ENCODE peak calls at places on chromosomes 1 and 21, in ten cellular contexts. C is A549; Y is fibroblast of mammary gland; V is hepatocyte; B is GM23338; E is spleen; Z is lower lobe of right lung; A is thoracic aorta; K is cardiac muscle cell; S is CD8-positive, alpha-beta T cell. I is an unnamed sample.

GRCh38 chr1:34655206-34655909 is 99.5 kb upstream of the GJB5 start:
- DNase-seq in C (no peak), Y (no peak), V (no peak), B (no peak), E (no peak), Z (no peak), A (no peak), K (no peak), S (no peak), I (no peak)

GRCh38 chr1:164452549-164452948 is 106.4 kb upstream of the PBX1 start:
- DNase-seq in C (no peak), Y (no peak), V (no peak), B (no peak), E (no peak), Z (no peak), A (no peak), K (no peak), S (no peak), I (no peak)

GRCh38 chr1:211752951-211753486 is 77.5 kb downstream of the LPGAT1 start:
- DNase-seq in C (no peak), Y (no peak), V (no peak), B (peak), E (no peak), Z (no peak), A (no peak), K (no peak), S (no peak), I (no peak)

GRCh38 chr21:43854773-43855633 is 10.0 kb upstream of the AGPAT3 start:
- DNase-seq in C (no peak), Y (no peak), V (peak), B (no peak), E (peak), Z (peak), A (no peak), K (peak), S (no peak), I (no peak)

GRCh38 chr21:14913576-14914146 is 151.1 kb downstream of the NRIP1 start:
- DNase-seq in C (no peak), Y (no peak), V (no peak), B (no peak), E (no peak), Z (no peak), A (no peak), K (no peak), S (no peak), I (no peak)

GRCh38 chr1:202571719-202572339 is 138.4 kb downstream of the SYT2 start:
- DNase-seq in C (peak), Y (peak), V (peak), B (peak), E (no peak), Z (no peak), A (no peak), K (peak), S (no peak), I (no peak)

GRCh38 chr1:90402893-90403849 is 313.9 kb downstream of the BARHL2 start:
- DNase-seq in C (peak), Y (peak), V (peak), B (peak), E (no peak), Z (no peak), A (no peak), K (peak), S (no peak), I (no peak)

GRCh38 chr1:205256956-205257615 is 29.3 kb downstream of the TMCC2 start:
- DNase-seq in C (no peak), Y (no peak), V (no peak), B (no peak), E (no peak), Z (no peak), A (no peak), K (no peak), S (no peak), I (no peak)

GRCh38 chr1:203462878-203463277 is 12.7 kb upstream of the PRELP start:
- DNase-seq in C (no peak), Y (peak), V (no peak), B (no peak), E (no peak), Z (peak), A (peak), K (no peak), S (no peak), I (no peak)

GRCh38 chr1:47804127-47804526 is 193.1 kb downstream of the TRABD2B start:
- DNase-seq in C (no peak), Y (no peak), V (no peak), B (no peak), E (no peak), Z (no peak), A (no peak), K (peak), S (no peak), I (no peak)

GRCh38 chr1:152543808-152544207 is 22.8 kb downstream of the LCE3E start:
- DNase-seq in C (peak), Y (no peak), V (no peak), B (peak), E (no peak), Z (no peak), A (no peak), K (no peak), S (no peak), I (no peak)

GRCh38 chr1:160837558-160838205 is 25.0 kb downstream of the CD244 start:
- DNase-seq in C (no peak), Y (no peak), V (no peak), B (no peak), E (peak), Z (peak), A (no peak), K (no peak), S (peak), I (peak)

GRCh38 chr1:27503961-27504587 is 14.1 kb upstream of the WASF2 start:
- DNase-seq in C (no peak), Y (peak), V (no peak), B (no peak), E (no peak), Z (peak), A (no peak), K (no peak), S (no peak), I (no peak)

GRCh38 chr1:173669491-173669941 is at the start of gene ANKRD45:
- DNase-seq in C (peak), Y (peak), V (peak), B (peak), E (peak), Z (peak), A (no peak), K (peak), S (no peak), I (no peak)

GRCh38 chr1:245684111-245684510 is 529.3 kb downstream of the KIF26B start:
- DNase-seq in C (no peak), Y (no peak), V (no peak), B (no peak), E (peak), Z (no peak), A (no peak), K (no peak), S (no peak), I (no peak)

GRCh38 chr1:221877365-221877764 is 135.5 kb upstream of the DUSP10 start:
- DNase-seq in C (no peak), Y (no peak), V (no peak), B (no peak), E (no peak), Z (no peak), A (no peak), K (peak), S (no peak), I (no peak)

GRCh38 chr1:174039069-174039468 is 16.9 kb upstream of the RC3H1 start:
- DNase-seq in C (no peak), Y (peak), V (no peak), B (no peak), E (no peak), Z (no peak), A (no peak), K (no peak), S (no peak), I (no peak)

GRCh38 chr1:199449681-199450080 is 577.8 kb upstream of the NR5A2 start:
- DNase-seq in C (no peak), Y (no peak), V (no peak), B (no peak), E (no peak), Z (no peak), A (no peak), K (no peak), S (no peak), I (no peak)

GRCh38 chr1:228079601-228080263 is 2.8 kb upstream of the ARF1 start:
- DNase-seq in C (no peak), Y (no peak), V (no peak), B (no peak), E (peak), Z (peak), A (no peak), K (no peak), S (no peak), I (no peak)

GRCh38 chr1:20380616-20381035 is 90.0 kb downstream of the VWA5B1 start:
- DNase-seq in C (peak), Y (peak), V (peak), B (no peak), E (no peak), Z (no peak), A (no peak), K (no peak), S (no peak), I (no peak)

GRCh38 chr1:204621391-204621790 is 64.1 kb downstream of the LRRN2 start:
- DNase-seq in C (no peak), Y (no peak), V (no peak), B (no peak), E (no peak), Z (no peak), A (no peak), K (no peak), S (no peak), I (no peak)

GRCh38 chr1:215845224-215845902 is 278.3 kb downstream of the KCTD3 start:
- DNase-seq in C (no peak), Y (peak), V (peak), B (no peak), E (no peak), Z (no peak), A (no peak), K (no peak), S (no peak), I (no peak)

GRCh38 chr1:181134543-181135461 is 46.3 kb downstream of the IER5 start:
- DNase-seq in C (no peak), Y (peak), V (no peak), B (no peak), E (peak), Z (peak), A (no peak), K (no peak), S (no peak), I (no peak)
- H3K4me3 ChIP-seq in C (no peak), Y (no peak), V (no peak), B (no peak), E (no peak), Z (no peak), A (peak), K (no peak), S (no peak), I (no peak)

GRCh38 chr1:169726851-169727250 is 7.0 kb downstream of the SELE start:
- DNase-seq in C (no peak), Y (no peak), V (no peak), B (no peak), E (no peak), Z (no peak), A (no peak), K (no peak), S (no peak), I (no peak)
- H3K4me3 ChIP-seq in C (no peak), Y (no peak), V (no peak), B (no peak), E (no peak), Z (no peak), A (no peak), K (no peak), S (no peak), I (no peak)

DNA sequence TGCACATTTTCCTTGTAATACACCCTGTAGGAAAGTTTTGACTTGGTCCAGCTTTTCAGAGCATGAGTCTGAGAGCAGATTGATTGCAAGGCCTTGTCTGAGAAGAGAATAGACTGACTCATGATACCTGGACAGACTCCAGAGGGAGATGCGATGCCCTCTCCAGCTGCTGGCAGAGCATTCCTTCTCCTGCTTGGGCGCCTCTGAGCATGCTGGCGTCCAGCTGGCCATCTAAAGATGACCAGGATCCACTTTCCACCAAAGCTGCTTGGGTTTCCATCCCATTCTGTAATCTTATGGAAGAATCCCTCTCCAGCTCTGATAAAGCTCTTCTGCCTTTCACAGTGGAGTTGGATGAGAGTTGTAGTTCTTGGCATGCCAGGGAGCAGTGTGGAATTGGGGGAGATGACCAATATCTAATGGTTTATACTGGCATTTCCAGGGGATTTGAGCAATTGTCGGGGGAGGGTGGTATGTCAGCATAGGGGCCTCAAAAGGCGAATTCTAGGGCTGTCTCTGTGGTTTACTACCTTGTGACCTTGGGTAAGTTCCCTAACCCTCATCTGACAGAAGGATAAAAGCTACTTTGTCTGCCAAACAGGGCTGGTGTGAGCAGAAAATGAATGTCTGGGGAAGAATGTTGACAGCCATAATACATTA is 19.5 kb downstream of the SZRD1 start:
- DNase-seq in C (peak), Y (peak), V (no peak), B (no peak), E (no peak), Z (no peak), A (no peak), K (no peak), S (no peak), I (no peak)
- H3K4me3 ChIP-seq in C (no peak), Y (no peak), V (no peak), B (no peak), E (no peak), Z (peak), A (peak), K (no peak), S (no peak), I (peak)

GRCh38 chr1:207754942-207755689 is 3.3 kb downstream of the CD46 start:
- DNase-seq in C (no peak), Y (peak), V (no peak), B (no peak), E (no peak), Z (no peak), A (no peak), K (peak), S (no peak), I (no peak)

GRCh38 chr1:207753611-207754010 is 1.8 kb downstream of the CD46 start:
- DNase-seq in C (no peak), Y (no peak), V (no peak), B (no peak), E (no peak), Z (no peak), A (no peak), K (no peak), S (no peak), I (no peak)

GRCh38 chr1:207752456-207753132 is 740 bp downstream of the CD46 start:
- DNase-seq in C (no peak), Y (peak), V (peak), B (peak), E (peak), Z (peak), A (no peak), K (peak), S (no peak), I (no peak)

GRCh38 chr1:207755846-207756692 is 4.2 kb downstream of the CD46 start:
- DNase-seq in C (no peak), Y (peak), V (no peak), B (no peak), E (no peak), Z (no peak), A (no peak), K (no peak), S (no peak), I (no peak)

GRCh38 chr1:207754011-207754410 is 2.2 kb downstream of the CD46 start:
- DNase-seq in C (no peak), Y (no peak), V (no peak), B (no peak), E (no peak), Z (no peak), A (no peak), K (no peak), S (no peak), I (no peak)
- H3K4me3 ChIP-seq in C (peak), Y (peak), V (peak), B (peak), E (no peak), Z (peak), A (peak), K (no peak), S (no peak), I (no peak)

GRCh38 chr21:46099476-46099875 is 1.6 kb downstream of the COL6A2 start:
- DNase-seq in C (no peak), Y (peak), V (peak), B (peak), E (peak), Z (peak), A (peak), K (no peak), S (no peak), I (no peak)

GRCh38 chr21:46100020-46100419 is 2.1 kb downstream of the COL6A2 start:
- DNase-seq in C (no peak), Y (peak), V (no peak), B (no peak), E (no peak), Z (no peak), A (no peak), K (no peak), S (no peak), I (no peak)

GRCh38 chr21:46098303-46099141 is 610 bp downstream of the COL6A2 start:
- DNase-seq in C (no peak), Y (peak), V (peak), B (peak), E (peak), Z (peak), A (peak), K (peak), S (peak), I (no peak)

GRCh38 chr21:46097826-46098286 is at the start of gene COL6A2:
- DNase-seq in C (peak), Y (peak), V (peak), B (peak), E (peak), Z (peak), A (peak), K (peak), S (peak), I (peak)

GRCh38 chr21:46100426-46100825 is 2.5 kb downstream of the COL6A2 start:
- DNase-seq in C (no peak), Y (peak), V (peak), B (no peak), E (no peak), Z (no peak), A (no peak), K (no peak), S (no peak), I (no peak)
- H3K4me3 ChIP-seq in C (no peak), Y (peak), V (no peak), B (no peak), E (no peak), Z (no peak), A (peak), K (no peak), S (no peak), I (no peak)

GRCh38 chr1:110672001-110672752 is 2.6 kb downstream of the KCNA3 start:
- DNase-seq in C (no peak), Y (peak), V (no peak), B (peak), E (no peak), Z (no peak), A (no peak), K (no peak), S (peak), I (peak)

GRCh38 chr1:110673197-110673701 is 1.5 kb downstream of the KCNA3 start:
- DNase-seq in C (no peak), Y (no peak), V (no peak), B (peak), E (peak), Z (no peak), A (no peak), K (no peak), S (peak), I (peak)

GRCh38 chr1:110673805-110674336 is 869 bp downstream of the KCNA3 start:
- DNase-seq in C (no peak), Y (no peak), V (no peak), B (no peak), E (no peak), Z (peak), A (no peak), K (no peak), S (peak), I (peak)

GRCh38 chr1:110671323-110671722 is 3.4 kb downstream of the KCNA3 start:
- DNase-seq in C (no peak), Y (no peak), V (no peak), B (no peak), E (no peak), Z (no peak), A (no peak), K (no peak), S (no peak), I (no peak)

GRCh38 chr1:110672753-110673108 is 2.0 kb downstream of the KCNA3 start:
- DNase-seq in C (no peak), Y (no peak), V (no peak), B (no peak), E (no peak), Z (no peak), A (no peak), K (no peak), S (peak), I (peak)
- H3K4me3 ChIP-seq in C (no peak), Y (no peak), V (no peak), B (no peak), E (peak), Z (peak), A (peak), K (no peak), S (peak), I (peak)

GRCh38 chr1:232509570-232509969 is 120.4 kb downstream of the SIPA1L2 start:
- DNase-seq in C (no peak), Y (peak), V (no peak), B (peak), E (no peak), Z (no peak), A (no peak), K (peak), S (no peak), I (no peak)
- H3K4me3 ChIP-seq in C (no peak), Y (no peak), V (no peak), B (no peak), E (no peak), Z (no peak), A (no peak), K (no peak), S (no peak), I (no peak)

GRCh38 chr1:28783363-28783762 is 28.6 kb upstream of the OPRD1 start:
- DNase-seq in C (no peak), Y (no peak), V (no peak), B (no peak), E (no peak), Z (no peak), A (no peak), K (no peak), S (no peak), I (no peak)
- H3K4me3 ChIP-seq in C (no peak), Y (no peak), V (no peak), B (no peak), E (no peak), Z (no peak), A (no peak), K (no peak), S (no peak), I (no peak)

GRCh38 chr1:23593042-23593521 is 33.8 kb upstream of the ID3 start:
- DNase-seq in C (no peak), Y (no peak), V (no peak), B (no peak), E (no peak), Z (no peak), A (no peak), K (no peak), S (no peak), I (no peak)
- H3K4me3 ChIP-seq in C (no peak), Y (no peak), V (no peak), B (no peak), E (no peak), Z (no peak), A (no peak), K (no peak), S (no peak), I (no peak)

GRCh38 chr1:25905680-25906643 is at the start of gene STMN1:
- DNase-seq in C (peak), Y (peak), V (peak), B (peak), E (peak), Z (peak), A (peak), K (peak), S (peak), I (peak)

GRCh38 chr1:25906644-25907300 is 553 bp upstream of the STMN1 start:
- DNase-seq in C (no peak), Y (no peak), V (peak), B (peak), E (no peak), Z (peak), A (no peak), K (peak), S (no peak), I (peak)

GRCh38 chr1:25902462-25902861 is 3.8 kb downstream of the STMN1 start:
- DNase-seq in C (no peak), Y (no peak), V (no peak), B (no peak), E (no peak), Z (no peak), A (no peak), K (no peak), S (no peak), I (no peak)

GRCh38 chr1:25904942-25905679 is 1.1 kb downstream of the STMN1 start:
- DNase-seq in C (peak), Y (peak), V (peak), B (peak), E (peak), Z (peak), A (peak), K (peak), S (peak), I (peak)

DNA sequence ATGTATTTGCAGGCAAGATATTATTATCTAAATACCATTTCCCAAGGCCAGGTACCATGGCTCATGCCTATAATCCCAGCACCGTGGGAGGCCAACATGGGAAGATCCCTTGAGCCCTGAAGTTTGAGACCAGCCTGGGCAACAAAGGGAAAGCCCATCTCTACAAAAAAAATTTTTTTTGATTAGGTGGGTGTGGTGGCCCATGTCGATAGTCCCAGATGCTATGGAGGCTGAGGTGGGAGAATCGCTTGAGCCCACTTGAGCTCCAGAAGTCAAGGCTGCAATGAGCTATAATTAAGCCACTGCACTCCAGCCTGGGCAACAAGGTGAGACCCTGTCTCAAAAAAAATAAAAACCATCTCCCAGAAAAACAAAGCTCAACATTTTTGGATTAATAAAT is 2.2 kb downstream of the STMN1 start:
- DNase-seq in C (no peak), Y (no peak), V (no peak), B (no peak), E (no peak), Z (no peak), A (no peak), K (no peak), S (no peak), I (no peak)
- H3K4me3 ChIP-seq in C (peak), Y (peak), V (peak), B (peak), E (no peak), Z (no peak), A (no peak), K (peak), S (no peak), I (no peak)

I was measured in effector memory CD4-positive, alpha-beta T cell.